ENCODE peak calls at places on chromosomes 16 and 17, in seven cellular contexts. One of them, this sample, is unnamed.
A peak's percentile ranks its signal among the peaks of the same experiment; 100 is the strongest.

GRCh38 chr17:81084691-81085419 is 49.9 kb downstream of the BAIAP2 start:
- DNase-seq in Peyer's patch: no peak
- DNase-seq in prostate gland: peak; percentile 77
- DNase-seq in stomach: peak; percentile 93
- DNase-seq in HepG2: no peak
- DNase-seq in RWPE1: no peak
- DNase-seq in ovary: no peak
- DNase-seq in this sample: no peak

GRCh38 chr16:7512503-7512902 is 179.9 kb downstream of the RBFOX1 start:
- DNase-seq in Peyer's patch: no peak
- DNase-seq in prostate gland: no peak
- DNase-seq in stomach: no peak
- DNase-seq in HepG2: no peak
- DNase-seq in RWPE1: no peak
- DNase-seq in ovary: no peak
- DNase-seq in this sample: no peak

GRCh38 chr17:26818736-26819135 is 475.2 kb upstream of the WSB1 start:
- DNase-seq in Peyer's patch: no peak
- DNase-seq in prostate gland: no peak
- DNase-seq in stomach: no peak
- DNase-seq in HepG2: peak; percentile 7
- DNase-seq in RWPE1: no peak
- DNase-seq in ovary: no peak
- DNase-seq in this sample: peak; percentile 5

GRCh38 chr17:57677301-57677700 is 67.8 kb downstream of the CCDC182 start:
- DNase-seq in Peyer's patch: no peak
- DNase-seq in prostate gland: no peak
- DNase-seq in stomach: no peak
- DNase-seq in HepG2: no peak
- DNase-seq in RWPE1: no peak
- DNase-seq in ovary: no peak
- DNase-seq in this sample: no peak

GRCh38 chr16:57775661-57776469 is 26.4 kb downstream of the KIFC3 start:
- DNase-seq in Peyer's patch: peak; percentile 59
- DNase-seq in prostate gland: no peak
- DNase-seq in stomach: no peak
- DNase-seq in HepG2: peak; percentile 52
- DNase-seq in RWPE1: no peak
- DNase-seq in ovary: no peak
- DNase-seq in this sample: peak; percentile 73

GRCh38 chr16:4767872-4768548 is 1.0 kb upstream of the ZNF500 start:
- DNase-seq in Peyer's patch: no peak
- DNase-seq in prostate gland: no peak
- DNase-seq in stomach: no peak
- DNase-seq in HepG2: no peak
- DNase-seq in RWPE1: no peak
- DNase-seq in ovary: peak; percentile 35
- DNase-seq in this sample: no peak

GRCh38 chr17:17413821-17414220 is 63.0 kb upstream of the MED9 start:
- DNase-seq in Peyer's patch: no peak
- DNase-seq in prostate gland: no peak
- DNase-seq in stomach: no peak
- DNase-seq in HepG2: no peak
- DNase-seq in RWPE1: no peak
- DNase-seq in ovary: no peak
- DNase-seq in this sample: no peak

GRCh38 chr16:68272501-68273209 is 8.3 kb downstream of the SLC7A6 start:
- DNase-seq in Peyer's patch: peak; percentile 85
- DNase-seq in prostate gland: peak; percentile 20
- DNase-seq in stomach: peak; percentile 77
- DNase-seq in HepG2: no peak
- DNase-seq in RWPE1: no peak
- DNase-seq in ovary: no peak
- DNase-seq in this sample: no peak

GRCh38 chr17:41530062-41531048 is 2.2 kb upstream of the KRT19 start:
- DNase-seq in Peyer's patch: peak; percentile 88
- DNase-seq in prostate gland: no peak
- DNase-seq in stomach: peak; percentile 65
- DNase-seq in HepG2: peak; percentile 85
- DNase-seq in RWPE1: peak; percentile 51
- DNase-seq in ovary: no peak
- DNase-seq in this sample: peak; percentile 91

GRCh38 chr17:75208161-75208560 is 2.7 kb downstream of the NUP85 start:
- DNase-seq in Peyer's patch: peak; percentile 69
- DNase-seq in prostate gland: no peak
- DNase-seq in stomach: no peak
- DNase-seq in HepG2: no peak
- DNase-seq in RWPE1: no peak
- DNase-seq in ovary: no peak
- DNase-seq in this sample: no peak

GRCh38 chr17:75207760-75208159 is 2.3 kb downstream of the NUP85 start:
- DNase-seq in Peyer's patch: no peak
- DNase-seq in prostate gland: no peak
- DNase-seq in stomach: no peak
- DNase-seq in HepG2: no peak
- DNase-seq in RWPE1: no peak
- DNase-seq in ovary: no peak
- DNase-seq in this sample: no peak

GRCh38 chr17:75205037-75205792 is at the start of gene NUP85:
- DNase-seq in Peyer's patch: peak; percentile 95
- DNase-seq in prostate gland: peak; percentile 88
- DNase-seq in stomach: peak; percentile 92
- DNase-seq in HepG2: peak; percentile 96
- DNase-seq in RWPE1: peak; percentile 100
- DNase-seq in ovary: peak; percentile 95
- DNase-seq in this sample: peak; percentile 96

GRCh38 chr17:75209061-75209460 is 3.6 kb downstream of the NUP85 start:
- DNase-seq in Peyer's patch: no peak
- DNase-seq in prostate gland: no peak
- DNase-seq in stomach: no peak
- DNase-seq in HepG2: no peak
- DNase-seq in RWPE1: no peak
- DNase-seq in ovary: no peak
- DNase-seq in this sample: no peak

DNA sequence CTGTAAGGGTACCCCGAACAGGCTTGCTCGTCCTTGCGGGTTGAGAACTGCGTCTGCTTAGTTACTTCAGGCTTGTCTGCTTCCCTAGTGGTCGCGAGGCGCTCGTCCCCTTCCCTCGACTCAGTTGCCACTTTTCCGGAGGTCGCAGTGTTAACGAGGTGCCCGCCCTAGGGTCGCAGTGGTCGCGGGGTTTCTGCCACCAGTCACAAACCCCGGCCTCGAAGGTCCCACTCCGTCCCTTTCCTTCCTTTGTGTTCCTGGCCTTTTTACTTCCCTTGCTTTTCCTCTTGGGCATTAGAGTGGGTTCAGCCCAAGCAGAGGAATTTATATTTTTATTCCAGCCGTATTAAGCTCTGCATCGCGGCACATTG is 299 bp downstream of the NUP85 start:
- DNase-seq in Peyer's patch: no peak
- DNase-seq in prostate gland: no peak
- DNase-seq in stomach: no peak
- DNase-seq in HepG2: no peak
- DNase-seq in RWPE1: peak; percentile 18
- DNase-seq in ovary: no peak
- DNase-seq in this sample: no peak
- TF ChIP-seq CTCF in Peyer's patch: no peak
- TF ChIP-seq CTCF in prostate gland: no peak
- TF ChIP-seq CTCF in stomach: no peak
- TF ChIP-seq CTCF in HepG2: no peak
- TF ChIP-seq CTCF in RWPE1: no peak
- TF ChIP-seq CTCF in ovary: no peak
- TF ChIP-seq CTCF in this sample: no peak

DNA sequence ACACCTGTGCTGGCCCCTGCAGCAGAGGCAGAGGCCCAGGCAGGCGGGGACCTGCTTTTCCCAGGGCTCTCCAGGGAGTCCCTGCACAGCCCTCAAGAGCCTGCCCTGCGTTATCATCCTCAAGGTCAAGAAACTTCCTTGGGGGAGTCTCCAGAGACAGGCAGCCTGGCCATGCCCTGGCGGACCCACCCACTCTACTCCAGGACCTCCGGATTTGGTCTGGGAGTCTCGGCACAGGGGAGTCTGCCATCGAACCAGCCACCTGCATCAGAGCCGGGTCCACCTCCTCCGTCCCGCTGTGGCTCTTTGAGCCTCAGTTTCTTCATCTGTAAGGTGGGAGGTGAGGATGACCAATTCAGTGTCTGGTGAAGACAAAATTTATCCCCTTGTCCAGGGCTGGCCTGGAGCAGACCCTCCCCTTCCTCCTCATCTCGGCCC is 75.3 kb upstream of the TNRC6C start:
- DNase-seq in Peyer's patch: no peak
- DNase-seq in prostate gland: no peak
- DNase-seq in stomach: no peak
- DNase-seq in HepG2: no peak
- DNase-seq in RWPE1: no peak
- DNase-seq in ovary: no peak
- DNase-seq in this sample: no peak
- H3K27ac ChIP-seq in Peyer's patch: peak overlapping the region; percentile 73
- H3K27ac ChIP-seq in prostate gland: no peak overlapping the region
- H3K27ac ChIP-seq in stomach: no peak overlapping the region
- H3K27ac ChIP-seq in HepG2: no peak overlapping the region
- H3K27ac ChIP-seq in RWPE1: no peak overlapping the region
- H3K27ac ChIP-seq in ovary: no peak overlapping the region
- H3K27ac ChIP-seq in this sample: no peak overlapping the region

GRCh38 chr16:534856-535445 is 7.4 kb downstream of the CAPN15 start:
- DNase-seq in Peyer's patch: no peak
- DNase-seq in prostate gland: no peak
- DNase-seq in stomach: no peak
- DNase-seq in HepG2: no peak
- DNase-seq in RWPE1: no peak
- DNase-seq in ovary: no peak
- DNase-seq in this sample: no peak

GRCh38 chr16:535446-536405 is 8.2 kb downstream of the CAPN15 start:
- DNase-seq in Peyer's patch: peak; percentile 90
- DNase-seq in prostate gland: no peak
- DNase-seq in stomach: peak; percentile 81
- DNase-seq in HepG2: no peak
- DNase-seq in RWPE1: peak; percentile 69
- DNase-seq in ovary: no peak
- DNase-seq in this sample: peak; percentile 89

GRCh38 chr16:536746-537145 is 9.2 kb downstream of the CAPN15 start:
- DNase-seq in Peyer's patch: no peak
- DNase-seq in prostate gland: no peak
- DNase-seq in stomach: no peak
- DNase-seq in HepG2: no peak
- DNase-seq in RWPE1: no peak
- DNase-seq in ovary: no peak
- DNase-seq in this sample: no peak

GRCh38 chr16:539901-540530 is 12.5 kb downstream of the CAPN15 start:
- DNase-seq in Peyer's patch: no peak
- DNase-seq in prostate gland: no peak
- DNase-seq in stomach: no peak
- DNase-seq in HepG2: no peak
- DNase-seq in RWPE1: no peak
- DNase-seq in ovary: no peak
- DNase-seq in this sample: no peak

DNA sequence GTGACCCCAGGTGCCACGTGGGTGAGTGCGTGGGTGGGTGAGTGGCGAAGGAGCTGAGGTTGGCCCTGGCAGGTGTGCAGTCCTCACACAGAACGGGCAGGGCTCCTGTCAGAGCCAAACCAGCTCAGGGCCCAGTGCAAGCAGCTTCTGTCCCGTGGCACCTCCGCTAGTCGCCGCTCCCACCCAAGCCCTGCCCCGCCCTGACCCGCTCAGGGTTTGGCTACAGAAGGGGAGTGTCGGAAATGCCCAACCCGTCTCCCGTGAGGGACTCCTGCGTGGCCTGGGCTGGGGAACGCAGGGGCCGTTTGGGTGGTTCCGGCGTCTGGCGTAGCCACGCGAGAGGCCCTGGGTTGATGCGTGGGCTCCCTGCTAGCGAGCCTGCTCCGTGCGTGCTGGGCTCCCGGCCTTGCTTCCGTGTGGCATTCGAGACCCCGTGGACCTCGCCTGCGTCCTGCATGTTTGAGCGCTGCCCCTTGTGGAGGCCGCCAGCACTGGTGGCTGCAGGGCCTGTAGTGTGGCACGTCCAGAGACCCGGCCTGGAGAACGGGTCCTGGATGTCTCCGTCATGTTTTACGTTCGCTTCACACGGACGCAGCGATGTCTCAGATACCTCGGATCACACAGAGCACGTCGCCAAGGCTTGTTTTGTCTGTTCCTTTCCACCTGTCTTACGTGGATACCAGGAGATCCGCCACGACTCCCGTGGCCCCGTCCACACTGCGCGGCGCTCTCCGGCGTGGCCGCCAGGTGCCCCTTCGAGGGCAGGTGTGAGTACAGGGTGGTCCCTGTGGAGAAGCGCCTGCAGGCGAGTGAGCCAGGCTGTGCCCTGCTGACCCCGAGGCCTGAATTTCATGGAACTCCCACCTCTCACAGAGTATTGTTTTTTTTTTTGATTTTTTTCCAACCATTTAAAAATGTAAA is 10.2 kb downstream of the CAPN15 start:
- DNase-seq in Peyer's patch: no peak
- DNase-seq in prostate gland: no peak
- DNase-seq in stomach: no peak
- DNase-seq in HepG2: no peak
- DNase-seq in RWPE1: no peak
- DNase-seq in ovary: no peak
- DNase-seq in this sample: no peak
- TF ChIP-seq CTCF in Peyer's patch: no peak
- TF ChIP-seq CTCF in prostate gland: no peak
- TF ChIP-seq CTCF in stomach: no peak
- TF ChIP-seq CTCF in HepG2: peak; percentile 24
- TF ChIP-seq CTCF in RWPE1: no peak
- TF ChIP-seq CTCF in ovary: no peak
- TF ChIP-seq CTCF in this sample: peak; percentile 4

DNA sequence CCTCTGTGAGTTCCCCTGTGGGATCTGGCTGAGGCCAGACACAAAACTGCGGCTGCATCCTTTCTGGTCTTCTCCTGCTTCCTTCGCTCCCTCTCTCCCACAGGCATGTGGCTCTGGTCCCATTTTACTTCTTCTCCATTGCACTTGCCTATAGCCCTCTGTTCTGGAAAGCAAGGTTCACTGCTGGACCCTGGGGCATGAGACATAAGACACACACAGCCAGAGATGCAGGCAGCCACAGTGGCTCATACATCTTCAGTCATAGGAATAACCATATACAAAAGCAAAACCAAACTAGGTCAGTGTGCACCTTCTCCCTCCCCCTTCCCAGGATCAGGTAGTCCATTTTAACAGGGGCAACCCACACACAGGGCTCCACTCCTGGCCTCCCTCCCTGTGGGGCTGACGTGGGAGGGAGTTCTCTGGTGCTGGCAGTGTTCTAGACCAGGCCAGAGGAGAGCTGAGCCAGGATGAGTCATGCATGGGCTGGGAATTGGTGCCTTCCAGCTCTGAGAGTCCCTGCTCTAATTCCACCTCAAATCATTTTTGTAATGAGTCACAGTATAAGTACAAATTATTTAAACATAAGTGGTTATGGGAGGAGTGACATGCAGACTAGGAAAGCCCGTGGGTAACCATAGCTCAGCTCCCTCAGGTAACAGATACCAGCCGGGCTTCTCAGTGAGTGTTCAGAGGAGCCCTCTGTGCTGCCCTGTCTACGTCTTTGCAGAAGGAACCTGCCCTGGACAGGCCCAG is 58.0 kb downstream of the ASIC2 start:
- DNase-seq in Peyer's patch: peak; percentile 52
- DNase-seq in prostate gland: peak; percentile 27
- DNase-seq in stomach: peak; percentile 38
- DNase-seq in HepG2: no peak
- DNase-seq in RWPE1: peak; percentile 95
- DNase-seq in ovary: peak; percentile 71
- DNase-seq in this sample: peak; percentile 65
- H3K27ac ChIP-seq in Peyer's patch: no peak overlapping the region
- H3K27ac ChIP-seq in prostate gland: no peak overlapping the region
- H3K27ac ChIP-seq in stomach: no peak overlapping the region
- H3K27ac ChIP-seq in HepG2: no peak overlapping the region
- H3K27ac ChIP-seq in RWPE1: peak overlapping the region; percentile 88
- H3K27ac ChIP-seq in ovary: no peak overlapping the region
- H3K27ac ChIP-seq in this sample: no peak overlapping the region